ENCODE peak calls at places on chromosome 7, in nine cellular contexts. One of them, this sample, is unnamed.
A peak's percentile ranks its signal among the peaks of the same experiment; 100 is the strongest.

GRCh38 chr7:19339512-19339911 is 194.3 kb upstream of the FERD3L start:
- DNase-seq in IMR-90: no peak
- DNase-seq in uterus: no peak
- DNase-seq in ovary: no peak
- DNase-seq in prostate gland: no peak
- DNase-seq in transverse colon: no peak
- DNase-seq in A549: no peak
- DNase-seq in spleen: no peak
- DNase-seq in sigmoid colon: no peak
- DNase-seq in this sample: no peak

GRCh38 chr7:34425631-34426384 is 232.2 kb upstream of the NPSR1 start:
- DNase-seq in IMR-90: no peak
- DNase-seq in uterus: no peak
- DNase-seq in ovary: no peak
- DNase-seq in prostate gland: no peak
- DNase-seq in transverse colon: no peak
- DNase-seq in A549: no peak
- DNase-seq in spleen: no peak
- DNase-seq in sigmoid colon: no peak
- DNase-seq in this sample: no peak

GRCh38 chr7:127446842-127447241 is 54.3 kb upstream of the ZNF800 start:
- DNase-seq in IMR-90: no peak
- DNase-seq in uterus: no peak
- DNase-seq in ovary: no peak
- DNase-seq in prostate gland: no peak
- DNase-seq in transverse colon: no peak
- DNase-seq in A549: no peak
- DNase-seq in spleen: no peak
- DNase-seq in sigmoid colon: no peak
- DNase-seq in this sample: no peak

GRCh38 chr7:30770936-30771858 is at the start of gene MINDY4:
- DNase-seq in IMR-90: peak; percentile 80
- DNase-seq in uterus: peak; percentile 87
- DNase-seq in ovary: peak; percentile 88
- DNase-seq in prostate gland: peak; percentile 62
- DNase-seq in transverse colon: peak; percentile 84
- DNase-seq in A549: peak; percentile 87
- DNase-seq in spleen: peak; percentile 93
- DNase-seq in sigmoid colon: peak; percentile 93
- DNase-seq in this sample: peak; percentile 85

GRCh38 chr7:127934711-127935110 is 96.5 kb downstream of the LRRC4 start:
- DNase-seq in IMR-90: no peak
- DNase-seq in uterus: no peak
- DNase-seq in ovary: no peak
- DNase-seq in prostate gland: no peak
- DNase-seq in transverse colon: no peak
- DNase-seq in A549: no peak
- DNase-seq in spleen: no peak
- DNase-seq in sigmoid colon: no peak
- DNase-seq in this sample: no peak

GRCh38 chr7:94182066-94182465 is 177.9 kb upstream of the BET1 start:
- DNase-seq in IMR-90: peak; percentile 98
- DNase-seq in uterus: no peak
- DNase-seq in ovary: no peak
- DNase-seq in prostate gland: no peak
- DNase-seq in transverse colon: no peak
- DNase-seq in A549: peak; percentile 2
- DNase-seq in spleen: no peak
- DNase-seq in sigmoid colon: no peak
- DNase-seq in this sample: no peak

GRCh38 chr7:158929306-158929705 is 72.9 kb downstream of the DYNC2I1 start:
- DNase-seq in IMR-90: no peak
- DNase-seq in uterus: no peak
- DNase-seq in ovary: no peak
- DNase-seq in prostate gland: no peak
- DNase-seq in transverse colon: no peak
- DNase-seq in A549: no peak
- DNase-seq in spleen: no peak
- DNase-seq in sigmoid colon: no peak
- DNase-seq in this sample: no peak

GRCh38 chr7:50393547-50394252 is 56.5 kb downstream of the FIGNL1 start:
- DNase-seq in IMR-90: no peak
- DNase-seq in uterus: no peak
- DNase-seq in ovary: no peak
- DNase-seq in prostate gland: no peak
- DNase-seq in transverse colon: peak; percentile 44
- DNase-seq in A549: no peak
- DNase-seq in spleen: no peak
- DNase-seq in sigmoid colon: no peak
- DNase-seq in this sample: no peak

GRCh38 chr7:108600399-108600798 is 30.7 kb downstream of the DNAJB9 start:
- DNase-seq in IMR-90: no peak
- DNase-seq in uterus: no peak
- DNase-seq in ovary: no peak
- DNase-seq in prostate gland: no peak
- DNase-seq in transverse colon: no peak
- DNase-seq in A549: no peak
- DNase-seq in spleen: no peak
- DNase-seq in sigmoid colon: no peak
- DNase-seq in this sample: no peak

GRCh38 chr7:134739362-134739761 is 40.1 kb upstream of the CALD1 start:
- DNase-seq in IMR-90: no peak
- DNase-seq in uterus: no peak
- DNase-seq in ovary: no peak
- DNase-seq in prostate gland: no peak
- DNase-seq in transverse colon: no peak
- DNase-seq in A549: no peak
- DNase-seq in spleen: no peak
- DNase-seq in sigmoid colon: no peak
- DNase-seq in this sample: no peak

GRCh38 chr7:134744569-134744968 is 34.9 kb upstream of the CALD1 start:
- DNase-seq in IMR-90: no peak
- DNase-seq in uterus: no peak
- DNase-seq in ovary: no peak
- DNase-seq in prostate gland: no peak
- DNase-seq in transverse colon: no peak
- DNase-seq in A549: no peak
- DNase-seq in spleen: no peak
- DNase-seq in sigmoid colon: no peak
- DNase-seq in this sample: no peak

GRCh38 chr7:134741901-134742635 is 37.4 kb upstream of the CALD1 start:
- DNase-seq in IMR-90: peak; percentile 82
- DNase-seq in uterus: peak; percentile 32
- DNase-seq in ovary: peak; percentile 23
- DNase-seq in prostate gland: no peak
- DNase-seq in transverse colon: no peak
- DNase-seq in A549: no peak
- DNase-seq in spleen: no peak
- DNase-seq in sigmoid colon: no peak
- DNase-seq in this sample: no peak

GRCh38 chr7:134740364-134740763 is 39.1 kb upstream of the CALD1 start:
- DNase-seq in IMR-90: no peak
- DNase-seq in uterus: no peak
- DNase-seq in ovary: no peak
- DNase-seq in prostate gland: no peak
- DNase-seq in transverse colon: no peak
- DNase-seq in A549: no peak
- DNase-seq in spleen: no peak
- DNase-seq in sigmoid colon: no peak
- DNase-seq in this sample: no peak

GRCh38 chr7:134742688-134743350 is 36.6 kb upstream of the CALD1 start:
- DNase-seq in IMR-90: peak; percentile 74
- DNase-seq in uterus: peak; percentile 80
- DNase-seq in ovary: peak; percentile 74
- DNase-seq in prostate gland: no peak
- DNase-seq in transverse colon: peak; percentile 35
- DNase-seq in A549: no peak
- DNase-seq in spleen: no peak
- DNase-seq in sigmoid colon: peak; percentile 88
- DNase-seq in this sample: peak; percentile 33
- H3K27ac ChIP-seq in IMR-90: peak overlapping the region; percentile 95
- H3K27ac ChIP-seq in uterus: peak overlapping the region; percentile 87
- H3K27ac ChIP-seq in ovary: peak overlapping the region; percentile 85
- H3K27ac ChIP-seq in prostate gland: peak overlapping the region; percentile 4
- H3K27ac ChIP-seq in transverse colon: peak overlapping the region; percentile 76
- H3K27ac ChIP-seq in A549: no peak overlapping the region
- H3K27ac ChIP-seq in spleen: peak overlapping the region; percentile 68
- H3K27ac ChIP-seq in sigmoid colon: peak overlapping the region; percentile 60
- H3K27ac ChIP-seq in this sample: peak overlapping the region; percentile 17

GRCh38 chr7:113751547-113751946 is 167.3 kb downstream of the PPP1R3A start:
- DNase-seq in IMR-90: no peak
- DNase-seq in uterus: no peak
- DNase-seq in ovary: no peak
- DNase-seq in prostate gland: no peak
- DNase-seq in transverse colon: no peak
- DNase-seq in A549: no peak
- DNase-seq in spleen: no peak
- DNase-seq in sigmoid colon: no peak
- DNase-seq in this sample: no peak

GRCh38 chr7:113752289-113752688 is 166.5 kb downstream of the PPP1R3A start:
- DNase-seq in IMR-90: no peak
- DNase-seq in uterus: no peak
- DNase-seq in ovary: no peak
- DNase-seq in prostate gland: no peak
- DNase-seq in transverse colon: no peak
- DNase-seq in A549: no peak
- DNase-seq in spleen: no peak
- DNase-seq in sigmoid colon: no peak
- DNase-seq in this sample: no peak

GRCh38 chr7:113756250-113756649 is 162.6 kb downstream of the PPP1R3A start:
- DNase-seq in IMR-90: no peak
- DNase-seq in uterus: no peak
- DNase-seq in ovary: no peak
- DNase-seq in prostate gland: no peak
- DNase-seq in transverse colon: no peak
- DNase-seq in A549: no peak
- DNase-seq in spleen: no peak
- DNase-seq in sigmoid colon: no peak
- DNase-seq in this sample: no peak

DNA sequence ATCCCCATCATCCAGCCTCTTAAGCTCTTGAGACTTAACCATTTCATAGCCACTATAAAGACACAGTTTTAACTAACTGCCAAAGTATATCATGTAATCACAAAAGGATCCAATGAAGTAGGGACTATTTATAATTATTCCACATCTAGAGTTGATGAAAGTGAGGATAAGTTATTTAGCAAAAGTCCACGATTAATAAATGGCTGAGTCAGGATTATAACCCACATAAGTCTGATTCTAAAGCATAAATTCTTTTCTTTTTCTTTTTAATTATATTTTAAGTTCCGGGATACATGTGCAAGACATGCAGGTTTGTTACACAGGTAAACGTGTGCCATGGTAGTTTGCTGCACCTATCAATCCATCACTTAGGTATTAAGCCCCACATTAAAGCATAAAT is 166.1 kb downstream of the PPP1R3A start:
- DNase-seq in IMR-90: no peak
- DNase-seq in uterus: no peak
- DNase-seq in ovary: no peak
- DNase-seq in prostate gland: no peak
- DNase-seq in transverse colon: no peak
- DNase-seq in A549: no peak
- DNase-seq in spleen: no peak
- DNase-seq in sigmoid colon: no peak
- DNase-seq in this sample: no peak
- H3K4me1 ChIP-seq in IMR-90: no peaks in the 10 kb centered on the region
- H3K4me1 ChIP-seq in uterus: no peaks in the 10 kb centered on the region
- H3K4me1 ChIP-seq in ovary: no peaks in the 10 kb centered on the region
- H3K4me1 ChIP-seq in prostate gland: no peaks in the 10 kb centered on the region
- H3K4me1 ChIP-seq in transverse colon: no peaks in the 10 kb centered on the region
- H3K4me1 ChIP-seq in A549: no peaks in the 10 kb centered on the region
- H3K4me1 ChIP-seq in spleen: no peaks in the 10 kb centered on the region
- H3K4me1 ChIP-seq in sigmoid colon: no peaks in the 10 kb centered on the region
- H3K4me1 ChIP-seq in this sample: no peaks in the 10 kb centered on the region

GRCh38 chr7:133081605-133082389 is at the start of gene CHCHD3:
- DNase-seq in IMR-90: peak; percentile 98
- DNase-seq in uterus: peak; percentile 97
- DNase-seq in ovary: peak; percentile 96
- DNase-seq in prostate gland: peak; percentile 98
- DNase-seq in transverse colon: peak; percentile 98
- DNase-seq in A549: peak; percentile 96
- DNase-seq in spleen: peak; percentile 98
- DNase-seq in sigmoid colon: peak; percentile 98
- DNase-seq in this sample: peak; percentile 99
- TF ChIP-seq POLR2A in IMR-90: peak; percentile 43
- TF ChIP-seq POLR2A in uterus: peak; percentile 61
- TF ChIP-seq POLR2A in ovary: peak; percentile 26
- TF ChIP-seq POLR2A in prostate gland: no peak
- TF ChIP-seq POLR2A in transverse colon: peak; percentile 82
- TF ChIP-seq POLR2A in A549: peak; percentile 76
- TF ChIP-seq POLR2A in spleen: no peak
- TF ChIP-seq POLR2A in sigmoid colon: peak; percentile 42
- TF ChIP-seq POLR2A in this sample: no peak

GRCh38 chr7:141975806-141976523 is 2.4 kb upstream of the TAS2R38 start:
- DNase-seq in IMR-90: no peak
- DNase-seq in uterus: peak; percentile 18
- DNase-seq in ovary: peak; percentile 17
- DNase-seq in prostate gland: peak; percentile 41
- DNase-seq in transverse colon: peak; percentile 83
- DNase-seq in A549: peak; percentile 79
- DNase-seq in spleen: peak; percentile 93
- DNase-seq in sigmoid colon: no peak
- DNase-seq in this sample: peak; percentile 83
- H3K27ac ChIP-seq in IMR-90: no peak overlapping the region
- H3K27ac ChIP-seq in uterus: no peak overlapping the region
- H3K27ac ChIP-seq in ovary: no peak overlapping the region
- H3K27ac ChIP-seq in prostate gland: no peak overlapping the region
- H3K27ac ChIP-seq in transverse colon: no peak overlapping the region
- H3K27ac ChIP-seq in A549: peak overlapping the region; percentile 55
- H3K27ac ChIP-seq in spleen: no peak overlapping the region
- H3K27ac ChIP-seq in sigmoid colon: no peak overlapping the region
- H3K27ac ChIP-seq in this sample: no peak overlapping the region

GRCh38 chr7:81887691-81888090 is 117.8 kb upstream of the HGF start:
- DNase-seq in IMR-90: no peak
- DNase-seq in uterus: no peak
- DNase-seq in ovary: no peak
- DNase-seq in prostate gland: no peak
- DNase-seq in transverse colon: no peak
- DNase-seq in A549: no peak
- DNase-seq in spleen: no peak
- DNase-seq in sigmoid colon: no peak
- DNase-seq in this sample: no peak
- H3K4me1 ChIP-seq in IMR-90: no peaks in the 10 kb centered on the region
- H3K4me1 ChIP-seq in uterus: no peaks in the 10 kb centered on the region
- H3K4me1 ChIP-seq in ovary: no peaks in the 10 kb centered on the region
- H3K4me1 ChIP-seq in prostate gland: no peaks in the 10 kb centered on the region
- H3K4me1 ChIP-seq in transverse colon: no peaks in the 10 kb centered on the region
- H3K4me1 ChIP-seq in A549: no peaks in the 10 kb centered on the region
- H3K4me1 ChIP-seq in spleen: no peaks in the 10 kb centered on the region
- H3K4me1 ChIP-seq in sigmoid colon: no peaks in the 10 kb centered on the region
- H3K4me1 ChIP-seq in this sample: no peaks in the 10 kb centered on the region

This sample was measured in body of pancreas.